ENCODE peak calls at places on chromosomes 7 and 10, in four cellular contexts. K is astrocyte of the spinal cord, O is suprapubic skin, Z is tibial nerve. B is an unnamed sample.

GRCh38 chr7:54546081-54546985 is 4.2 kb downstream of the VSTM2A start:
- DNase-seq in K (no peak), O (no peak), Z (no peak), B (no peak)

GRCh38 chr10:12649017-12649586 is 299.8 kb downstream of the CAMK1D start:
- DNase-seq in K (no peak), O (no peak), Z (no peak), B (no peak)

GRCh38 chr10:31669367-31669766 is 259.3 kb downstream of the ARHGAP12 start:
- DNase-seq in Z (no peak), K (no peak), O (no peak), B (no peak)

GRCh38 chr7:1418505-1419309 is 40.6 kb downstream of the MICALL2 start:
- DNase-seq in K (no peak), Z (no peak), O (no peak), B (no peak)

GRCh38 chr7:119733480-119733879 is 539.5 kb upstream of the KCND2 start:
- DNase-seq in O (no peak), K (no peak), Z (no peak), B (no peak)

GRCh38 chr7:82697897-82698296 is 254.3 kb upstream of the CACNA2D1 start:
- DNase-seq in Z (no peak), O (no peak), K (no peak), B (peak; percentile 16)

GRCh38 chr7:1744296-1745017 is 74.4 kb downstream of the ELFN1 start:
- DNase-seq in K (no peak), O (no peak), Z (no peak), B (no peak)

GRCh38 chr7:157996359-157997079 is 591.1 kb downstream of the PTPRN2 start:
- DNase-seq in K (no peak), Z (no peak), O (no peak), B (no peak)

GRCh38 chr10:52951819-52952218 is 179.2 kb upstream of the MBL2 start:
- DNase-seq in K (peak; percentile 43), O (no peak), Z (peak; percentile 56), B (no peak)

GRCh38 chr7:77822269-77822668 is 23.7 kb downstream of the PHTF2 start:
- DNase-seq in K (no peak), Z (no peak), O (no peak), B (no peak)

GRCh38 chr7:157318015-157318706 is 18.6 kb upstream of the DNAJB6 start:
- DNase-seq in Z (no peak), K (peak; percentile 22), O (no peak), B (peak; percentile 29)

GRCh38 chr7:75844158-75844557 is 30.6 kb upstream of the CCL24 start:
- DNase-seq in Z (no peak), K (no peak), O (no peak), B (no peak)

DNA sequence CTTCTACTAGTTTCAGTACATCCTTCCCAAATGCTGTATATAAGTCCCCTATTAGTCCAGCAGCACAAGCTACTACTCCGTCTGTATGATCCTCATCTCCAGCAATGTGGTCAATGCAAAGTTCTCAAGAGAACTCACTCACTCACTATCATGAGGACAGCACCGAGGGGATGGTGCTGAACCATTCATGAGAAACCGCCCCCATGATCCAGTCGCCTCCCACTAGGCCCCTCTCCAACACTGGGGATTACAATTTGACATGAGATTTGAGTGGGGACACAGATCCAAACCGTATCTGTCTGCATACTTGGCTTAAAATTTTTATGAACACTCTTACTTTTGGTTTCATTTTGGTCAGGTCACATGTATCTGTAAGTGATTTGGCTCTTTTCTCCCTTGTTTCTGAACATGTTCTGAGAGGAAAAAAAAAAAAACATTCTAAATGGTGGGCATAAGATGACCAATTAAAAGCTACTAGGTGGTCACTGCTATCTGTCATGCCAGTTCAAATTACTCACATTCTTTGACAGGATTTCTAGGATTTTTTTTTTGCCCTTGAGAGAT is 60.1 kb downstream of the ZNF783 start:
- DNase-seq in O (no peak), K (peak; percentile 13), Z (no peak), B (peak; percentile 9)
- H3K4me3 ChIP-seq in O (peak overlapping the region; percentile 34), K (peak overlapping the region; percentile 10), Z (peak overlapping the region; percentile 44), B (peak overlapping the region; percentile 42)

DNA sequence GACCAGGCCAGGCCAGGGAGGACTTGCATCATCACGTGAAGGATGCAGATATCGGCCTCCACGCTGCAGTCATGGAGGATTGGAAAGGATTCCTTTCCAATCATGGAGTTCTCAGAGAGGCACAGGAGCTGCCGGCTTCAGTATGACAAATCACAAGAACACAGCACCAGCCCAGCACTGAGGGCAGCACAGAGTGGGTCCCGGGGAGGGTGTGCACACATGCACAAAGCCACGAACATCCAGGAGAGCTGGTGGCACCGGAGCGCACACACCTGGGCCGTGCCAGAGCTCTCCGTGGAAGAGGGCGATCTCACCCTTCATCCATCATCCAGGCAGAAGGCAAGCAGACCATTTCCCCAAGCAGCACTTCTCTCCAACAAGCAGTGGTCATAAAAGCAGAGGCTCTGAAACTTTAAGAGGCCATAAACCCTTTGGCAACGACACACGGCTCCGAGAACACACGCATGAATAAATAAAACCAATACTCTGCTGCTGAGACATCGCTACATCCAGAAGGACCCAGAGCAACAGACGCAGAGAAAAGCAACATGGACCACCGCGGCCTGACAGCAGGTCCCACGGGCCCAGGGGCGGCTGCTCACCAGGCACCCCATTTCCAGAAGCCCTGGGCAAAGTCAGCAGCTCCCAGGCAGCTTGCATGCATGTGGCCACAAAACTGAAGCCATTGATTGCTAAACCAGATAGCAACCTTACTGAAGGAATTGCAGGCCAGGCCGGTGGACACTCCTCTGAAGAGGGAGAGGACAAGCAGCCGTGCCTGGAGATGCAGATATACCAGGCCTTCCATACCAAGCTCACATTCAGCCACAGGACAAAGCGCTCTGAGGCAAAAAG is 180.8 kb downstream of the USP6NL start:
- DNase-seq in Z (no peak), K (no peak), O (no peak), B (no peak)
- TF ChIP-seq CTCF in Z (no peak), K (no peak), O (no peak), B (no peak)

DNA sequence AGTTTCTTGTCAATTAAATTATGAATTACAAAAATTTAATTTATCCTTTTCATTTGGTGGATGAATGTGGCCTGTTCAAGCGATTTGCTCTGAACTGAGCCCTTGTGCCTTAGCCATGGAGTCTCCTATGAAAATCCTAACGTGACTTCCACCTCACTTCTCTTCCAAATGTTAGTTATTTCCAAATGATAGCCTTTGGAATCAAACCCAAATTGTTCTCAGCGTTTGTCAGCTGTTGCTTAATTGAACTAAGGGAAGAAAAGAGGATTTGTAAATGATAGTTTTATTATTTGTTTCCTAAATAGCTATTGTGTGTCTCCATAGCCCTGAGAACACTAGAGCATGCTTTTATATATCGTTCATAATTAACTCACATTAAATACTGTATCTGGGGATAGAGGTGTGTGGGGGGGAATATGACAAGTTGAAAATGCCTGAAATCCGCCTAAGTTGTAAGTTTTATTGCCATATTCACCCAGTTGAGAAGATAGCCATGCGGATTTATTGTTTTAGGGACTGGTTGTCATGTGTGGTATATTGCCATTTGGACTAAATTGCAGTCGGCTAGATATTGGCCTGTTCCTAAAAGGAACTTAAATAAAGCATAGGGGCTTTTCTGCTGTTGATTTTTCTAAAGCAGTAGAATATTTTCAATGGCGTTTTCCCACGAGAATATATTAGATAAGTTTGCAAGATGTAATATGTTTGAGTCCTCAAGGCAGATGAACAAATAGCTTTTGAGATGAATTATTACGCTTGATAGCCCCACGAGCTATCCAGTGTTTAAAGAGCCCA is 2.6 kb downstream of the CELF2 start:
- DNase-seq in K (no peak), Z (no peak), O (no peak), B (no peak)
- H3K4me3 ChIP-seq in K (no peak overlapping the region), Z (peak overlapping the region; percentile 77), O (peak overlapping the region; percentile 91), B (no peak overlapping the region)

GRCh38 chr10:133124357-133125211 is 35.4 kb upstream of the KNDC1 start:
- DNase-seq in K (no peak), O (peak; percentile 49), Z (no peak), B (peak; percentile 6)
- TF ChIP-seq CTCF in K (peak; percentile 22), O (peak; percentile 60), Z (peak; percentile 32), B (peak; percentile 40)

DNA sequence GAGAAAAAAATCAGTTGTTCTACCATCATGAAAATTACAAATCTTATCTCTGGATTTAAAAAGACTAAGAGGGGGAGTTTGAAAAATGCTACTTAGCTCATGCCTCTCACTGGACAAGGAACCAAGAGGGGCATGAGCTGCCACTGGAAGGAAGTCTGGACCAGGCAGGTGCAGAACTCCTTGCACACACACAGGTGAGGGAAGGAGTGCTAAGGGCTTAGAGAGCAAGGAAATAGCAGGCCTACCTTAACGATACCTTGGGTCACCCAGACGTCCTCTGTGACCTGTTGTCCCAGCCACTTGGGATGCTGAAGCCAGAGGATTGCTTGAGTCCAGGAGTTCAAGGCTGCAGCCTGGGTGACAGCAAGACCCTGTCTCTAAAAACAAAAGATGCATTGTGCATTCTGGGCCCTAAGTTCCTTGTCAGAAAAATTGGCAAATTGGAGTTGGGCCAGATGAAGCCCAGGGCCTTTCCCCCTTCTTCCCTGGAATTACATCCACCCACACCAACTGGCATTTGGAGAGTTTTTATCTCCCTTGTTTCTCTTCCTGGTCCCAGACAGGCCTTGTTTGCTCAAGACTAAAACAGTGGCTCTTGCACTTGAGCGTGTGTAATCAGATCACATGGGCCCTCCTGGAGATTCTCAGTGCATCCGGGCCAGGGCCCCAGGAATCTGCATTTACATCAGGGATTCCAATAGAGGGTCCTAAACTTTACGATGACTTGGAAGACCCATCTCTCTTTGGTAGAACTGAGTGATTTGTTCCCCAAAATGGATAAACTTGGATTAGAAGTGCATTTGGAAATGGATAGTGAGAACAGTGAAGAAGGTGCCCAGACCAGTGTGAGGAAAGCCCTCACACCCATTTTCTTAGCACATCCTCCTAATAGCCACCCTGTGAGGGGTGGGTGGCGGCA is 3.0 kb downstream of the DDIT4 start:
- DNase-seq in O (no peak), K (peak; percentile 86), Z (no peak), B (peak; percentile 84)
- H3K4me3 ChIP-seq in O (peak overlapping the region; percentile 94), K (peak overlapping the region; percentile 96), Z (peak overlapping the region; percentile 85), B (peak overlapping the region; percentile 100)

GRCh38 chr10:102628451-102628911 is 15.8 kb upstream of the TRIM8 start:
- DNase-seq in Z (peak; percentile 47), K (no peak), O (no peak), B (no peak)
- TF ChIP-seq CTCF in Z (no peak), K (peak; percentile 13), O (no peak), B (peak; percentile 16)

GRCh38 chr10:28939352-28940157 is 262.2 kb downstream of the BAMBI start:
- DNase-seq in Z (peak; percentile 68), O (peak; percentile 66), K (peak; percentile 72), B (peak; percentile 70)
- H3K4me3 ChIP-seq in Z (no peak overlapping the region), O (no peak overlapping the region), K (no peak overlapping the region), B (no peak overlapping the region)

DNA sequence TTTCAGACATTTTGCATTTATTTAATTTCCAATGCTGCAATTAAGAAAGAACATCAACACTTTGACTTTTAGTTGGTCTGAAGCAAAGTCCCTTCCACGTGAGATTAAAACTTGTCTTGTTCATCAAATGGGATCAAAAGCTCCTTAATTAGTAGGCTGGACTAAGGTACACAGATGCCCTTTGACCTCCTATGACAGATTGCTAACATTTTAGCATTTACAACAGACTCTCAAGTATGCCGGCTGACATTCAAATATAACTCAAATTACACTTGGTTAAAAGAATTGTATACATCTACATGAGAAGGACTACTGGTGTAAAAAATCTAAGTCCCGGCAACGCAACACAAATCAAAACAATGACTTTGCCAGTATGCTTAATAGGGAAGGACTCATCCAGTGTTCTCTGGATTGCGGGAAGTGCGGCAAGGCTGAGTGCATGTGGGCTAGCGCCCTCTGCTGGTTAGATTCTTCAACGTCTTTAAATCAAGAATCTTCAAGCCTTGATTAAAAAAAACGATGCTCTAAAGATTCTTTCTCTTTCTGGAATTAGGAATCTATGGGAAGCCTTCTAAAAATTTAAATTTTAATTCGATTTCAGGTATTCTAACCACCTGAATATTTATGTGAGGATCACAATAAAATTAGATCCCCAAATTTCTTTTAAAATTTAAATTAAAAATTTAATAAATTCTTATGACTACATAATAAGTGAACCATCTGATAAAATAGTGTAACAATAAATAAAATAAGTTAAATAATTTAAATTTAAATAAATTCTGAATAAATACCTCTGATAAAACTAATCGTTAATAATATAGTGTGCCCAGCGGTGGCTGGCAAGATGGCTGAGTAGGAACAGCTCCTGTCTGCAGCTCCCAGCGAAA is 444.7 kb downstream of the DGKB start:
- DNase-seq in K (peak; percentile 88), O (peak; percentile 69), Z (peak; percentile 84), B (peak; percentile 80)
- TF ChIP-seq CTCF in K (peak; percentile 73), O (peak; percentile 68), Z (peak; percentile 81), B (peak; percentile 94)

B was measured in AG10803.